ENCODE peak calls at places on chromosomes 5 and 9, in five cellular contexts. N, G, W, P and B are unnamed samples.

GRCh38 chr9:134452728-134453127 is 126.5 kb downstream of the RXRA start:
- DNase-seq in N (no peak), G (no peak), W (no peak), P (no peak), B (no peak)

GRCh38 chr5:137648361-137648760 is 87.5 kb downstream of the KLHL3 start:
- DNase-seq in N (no peak), G (no peak), W (no peak), P (no peak), B (no peak)

GRCh38 chr9:95506438-95506691 is 10.4 kb downstream of the PTCH1 start:
- DNase-seq in N (no peak), G (peak; percentile 60), W (peak; percentile 78), P (peak; percentile 27), B (peak; percentile 44)

GRCh38 chr5:60789541-60789940 is 54.5 kb downstream of the ELOVL7 start:
- DNase-seq in N (no peak), G (no peak), W (no peak), P (no peak), B (no peak)

GRCh38 chr5:71937906-71938698 is 169.2 kb upstream of the MAP1B start:
- DNase-seq in N (no peak), G (no peak), W (no peak), P (no peak), B (no peak)

GRCh38 chr9:94623253-94623652 is 16.1 kb downstream of the FBP1 start:
- DNase-seq in N (no peak), G (peak; percentile 79), W (no peak), P (peak; percentile 50), B (peak; percentile 19)

GRCh38 chr5:14190194-14191164 is 47.3 kb downstream of the TRIO start:
- DNase-seq in N (no peak), G (no peak), W (no peak), P (peak; percentile 85), B (no peak)

GRCh38 chr5:102625940-102626339 is 127.1 kb upstream of the SLCO6A1 start:
- DNase-seq in N (no peak), G (no peak), W (no peak), P (no peak), B (no peak)

GRCh38 chr5:147176422-147176821 is 58.4 kb upstream of the STK32A start:
- DNase-seq in N (no peak), G (no peak), W (no peak), P (no peak), B (no peak)

GRCh38 chr5:104363567-104363966 is 801.0 kb upstream of the NUDT12 start:
- DNase-seq in N (no peak), G (no peak), W (no peak), P (no peak), B (no peak)

DNA sequence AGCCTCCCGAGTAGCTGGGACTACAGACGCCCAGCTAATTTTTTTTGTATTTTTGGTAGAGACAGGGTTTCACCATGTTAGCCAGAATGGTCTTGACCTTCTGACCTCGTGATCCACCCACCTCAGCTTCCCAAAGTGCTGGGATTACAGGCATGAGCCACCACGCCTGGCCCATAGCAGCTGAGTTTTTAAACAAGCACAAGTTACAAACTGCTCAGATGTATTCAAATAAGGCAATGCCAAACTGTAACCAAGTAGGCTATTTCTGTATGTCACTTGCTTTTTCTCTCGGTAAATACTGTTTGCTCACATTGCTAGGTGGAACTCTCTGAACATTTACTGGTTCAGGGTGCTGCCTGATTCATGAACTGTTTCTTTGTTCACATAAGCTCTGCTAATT is 799.3 kb upstream of the NUDT12 start:
- DNase-seq in N (no peak), G (no peak), W (no peak), P (no peak), B (no peak)
- H3K4me1 ChIP-seq in N (no peaks in the 10 kb centered on the region), G (no peaks in the 10 kb centered on the region), W (no peaks in the 10 kb centered on the region), P (no peaks in the 10 kb centered on the region), B (no peaks in the 10 kb centered on the region)

GRCh38 chr9:129761901-129762359 is 9.1 kb upstream of the PTGES start:
- DNase-seq in N (peak; percentile 69), G (no peak), W (no peak), P (no peak), B (no peak)

GRCh38 chr9:129759804-129760502 is 7.1 kb upstream of the PTGES start:
- DNase-seq in N (no peak), G (no peak), W (no peak), P (no peak), B (no peak)

GRCh38 chr9:129761293-129761900 is 8.6 kb upstream of the PTGES start:
- DNase-seq in N (peak; percentile 66), G (no peak), W (no peak), P (no peak), B (peak; percentile 60)

GRCh38 chr9:129765764-129766317 is 13.0 kb upstream of the PTGES start:
- DNase-seq in N (no peak), G (no peak), W (no peak), P (no peak), B (no peak)

DNA sequence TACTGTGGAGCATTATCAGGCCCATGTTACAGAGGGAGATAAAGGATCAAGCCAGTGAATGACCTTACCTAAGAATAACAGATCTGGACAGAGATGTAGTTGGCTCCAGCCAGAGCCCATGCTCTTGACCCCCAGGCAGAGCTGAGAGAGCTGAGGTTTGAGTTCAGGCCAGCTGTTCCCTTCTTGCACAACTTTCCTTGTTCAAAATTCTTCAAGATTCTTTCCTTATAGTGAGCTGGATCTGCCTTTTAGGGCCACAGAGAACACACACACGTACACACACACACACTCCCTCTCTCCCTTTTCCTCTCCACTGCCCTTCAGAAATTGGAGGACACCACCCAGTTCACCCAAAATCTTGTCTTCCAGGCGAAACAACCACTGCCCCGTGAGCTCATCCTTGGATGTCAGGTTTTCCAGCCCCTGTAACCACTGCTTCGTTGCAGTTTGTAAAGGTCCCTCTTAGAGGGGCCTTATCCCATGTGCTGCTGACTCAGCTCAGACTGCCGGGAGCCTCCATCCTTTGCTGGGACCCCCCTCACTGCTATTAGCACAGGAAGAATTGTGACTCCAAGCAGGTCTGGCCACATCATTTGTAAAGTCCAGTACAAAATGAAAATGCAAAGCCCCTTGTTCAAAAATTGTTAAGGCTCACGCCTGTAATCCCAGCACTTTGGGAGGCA is 10.5 kb upstream of the PTGES start:
- DNase-seq in N (peak; percentile 70), G (no peak), W (no peak), P (no peak), B (no peak)
- H3K4me3 ChIP-seq in N (no peak overlapping the region), G (no peak overlapping the region), W (no peak overlapping the region), P (no peak overlapping the region), B (no peak overlapping the region)

DNA sequence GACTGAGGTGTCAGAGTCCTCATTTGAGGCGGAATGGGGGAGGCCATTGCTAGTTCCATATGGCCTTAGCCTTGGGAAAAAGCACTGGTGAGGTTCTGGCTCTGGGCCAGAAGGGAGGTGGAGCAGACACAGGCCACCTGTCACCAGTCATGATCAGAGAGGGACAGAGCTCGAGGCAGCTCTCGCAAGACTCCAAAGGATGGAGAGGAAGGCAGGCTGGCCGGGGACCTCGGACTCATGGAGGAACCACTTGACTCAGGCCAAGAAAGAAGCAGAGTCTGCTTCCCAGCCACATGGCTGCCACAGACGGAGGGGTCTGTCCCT is 29.2 kb upstream of the NSMF start:
- DNase-seq in N (no peak), G (no peak), W (peak; percentile 64), P (no peak), B (no peak)
- H3K27ac ChIP-seq in N (no peak overlapping the region), G (no peak overlapping the region), W (no peak overlapping the region), P (no peak overlapping the region), B (no peak overlapping the region)

GRCh38 chr9:78031826-78032598 is 401 bp upstream of the GNAQ start:
- DNase-seq in N (peak; percentile 95), G (peak; percentile 93), W (peak; percentile 99), P (peak; percentile 72), B (peak; percentile 93)
- H3K4me1 ChIP-seq in N (peaks cover 56% of the 10 kb centered on the region), G (peaks cover 19% of the 10 kb centered on the region), W (peaks cover 55% of the 10 kb centered on the region), P (peaks cover 42% of the 10 kb centered on the region), B (peaks cover 17% of the 10 kb centered on the region)

GRCh38 chr9:70883056-70883455 is 238.4 kb downstream of the TRPM3 start:
- DNase-seq in N (no peak), G (no peak), W (no peak), P (no peak), B (no peak)

GRCh38 chr9:70881321-70881720 is 240.1 kb downstream of the TRPM3 start:
- DNase-seq in N (no peak), G (no peak), W (no peak), P (no peak), B (no peak)

GRCh38 chr9:70884276-70884675 is 237.1 kb downstream of the TRPM3 start:
- DNase-seq in N (no peak), G (no peak), W (no peak), P (no peak), B (no peak)

GRCh38 chr9:70880523-70880922 is 240.9 kb downstream of the TRPM3 start:
- DNase-seq in N (no peak), G (no peak), W (no peak), P (no peak), B (no peak)
- H3K4me3 ChIP-seq in N (no peak overlapping the region), G (no peak overlapping the region), W (no peak overlapping the region), P (no peak overlapping the region), B (no peak overlapping the region)